ENCODE peak calls at places on chromosome 12, in eight cellular contexts. W is fibroblast of the aortic adventitia, T is upper lobe of left lung, M is lung, D is astrocyte of the spinal cord, F is ovary, C is tibial artery, G is AG04450. Y is an unnamed sample.

GRCh38 chr12:100857418-100857817 is 62.8 kb downstream of the ANO4 start:
- DNase-seq in G (no peak), F (no peak), W (no peak), C (no peak), T (no peak), D (no peak), M (no peak), Y (no peak)

GRCh38 chr12:85422766-85423165 is 142.7 kb downstream of the ALX1 start:
- DNase-seq in F (no peak), T (no peak), W (no peak), D (no peak), C (no peak), M (no peak), G (no peak), Y (no peak)

GRCh38 chr12:11822071-11822818 is 172.8 kb downstream of the ETV6 start:
- DNase-seq in D (peak; percentile 70), G (peak; percentile 55), C (no peak), F (no peak), T (no peak), W (peak; percentile 37), M (no peak), Y (no peak)

GRCh38 chr12:1186298-1186697 is 195.3 kb downstream of the ERC1 start:
- DNase-seq in C (no peak), D (no peak), T (no peak), M (no peak), W (no peak), G (no peak), F (no peak), Y (no peak)

GRCh38 chr12:61804301-61804700 is 455.9 kb upstream of the USP15 start:
- DNase-seq in F (no peak), C (no peak), G (no peak), M (no peak), D (no peak), T (no peak), W (no peak), Y (no peak)

GRCh38 chr12:24780969-24781368 is 167.9 kb downstream of the BCAT1 start:
- DNase-seq in G (no peak), W (peak; percentile 53), T (no peak), C (no peak), D (peak; percentile 16), M (no peak), F (no peak), Y (no peak)

GRCh38 chr12:94263011-94263786 is 114.8 kb downstream of the PLXNC1 start:
- DNase-seq in C (no peak), G (no peak), D (no peak), M (no peak), W (peak; percentile 5), F (no peak), T (no peak), Y (no peak)

GRCh38 chr12:120265483-120266179 is at the start of gene PXN:
- DNase-seq in G (no peak), M (peak; percentile 84), D (peak; percentile 68), T (peak; percentile 99), W (peak; percentile 77), C (peak; percentile 78), F (peak; percentile 84), Y (peak; percentile 84)

GRCh38 chr12:55739025-55739378 is 3.9 kb upstream of the GDF11 start:
- DNase-seq in W (no peak), G (no peak), M (no peak), D (no peak), T (no peak), F (no peak), C (no peak), Y (no peak)
- TF ChIP-seq CTCF in W (no peak), G (no peak), M (no peak), D (no peak), T (no peak), F (no peak), C (no peak), Y (no peak)

GRCh38 chr12:116455540-116456306 is 103.5 kb upstream of the MAP1LC3B2 start:
- DNase-seq in T (no peak), C (peak; percentile 91), W (peak; percentile 98), G (peak; percentile 78), M (peak; percentile 66), D (peak; percentile 97), F (peak; percentile 84), Y (peak; percentile 96)
- H3K4me3 ChIP-seq in T (no peak overlapping the region), C (peak overlapping the region; percentile 5), W (peak overlapping the region; percentile 36), G (peak overlapping the region; percentile 13), M (no peak overlapping the region), D (no peak overlapping the region), F (no peak overlapping the region), Y (no peak overlapping the region)

GRCh38 chr12:7128681-7129593 is at the start of gene RBP5:
- DNase-seq in T (no peak), D (no peak), W (no peak), F (peak; percentile 51), G (no peak), C (no peak), M (no peak), Y (peak; percentile 43)

GRCh38 chr12:7129647-7130536 is at the start of gene CLSTN3:
- DNase-seq in G (no peak), D (peak; percentile 62), T (peak; percentile 95), C (peak; percentile 70), F (peak; percentile 94), W (peak; percentile 76), M (peak; percentile 74), Y (peak; percentile 83)

GRCh38 chr12:7130537-7130790 is 293 bp downstream of the CLSTN3 start:
- DNase-seq in F (no peak), W (no peak), D (no peak), T (peak; percentile 83), M (no peak), G (no peak), C (no peak), Y (no peak)

GRCh38 chr12:7131502-7131866 is 1.3 kb downstream of the CLSTN3 start:
- DNase-seq in C (no peak), T (no peak), D (no peak), F (no peak), W (no peak), M (no peak), G (no peak), Y (no peak)

DNA sequence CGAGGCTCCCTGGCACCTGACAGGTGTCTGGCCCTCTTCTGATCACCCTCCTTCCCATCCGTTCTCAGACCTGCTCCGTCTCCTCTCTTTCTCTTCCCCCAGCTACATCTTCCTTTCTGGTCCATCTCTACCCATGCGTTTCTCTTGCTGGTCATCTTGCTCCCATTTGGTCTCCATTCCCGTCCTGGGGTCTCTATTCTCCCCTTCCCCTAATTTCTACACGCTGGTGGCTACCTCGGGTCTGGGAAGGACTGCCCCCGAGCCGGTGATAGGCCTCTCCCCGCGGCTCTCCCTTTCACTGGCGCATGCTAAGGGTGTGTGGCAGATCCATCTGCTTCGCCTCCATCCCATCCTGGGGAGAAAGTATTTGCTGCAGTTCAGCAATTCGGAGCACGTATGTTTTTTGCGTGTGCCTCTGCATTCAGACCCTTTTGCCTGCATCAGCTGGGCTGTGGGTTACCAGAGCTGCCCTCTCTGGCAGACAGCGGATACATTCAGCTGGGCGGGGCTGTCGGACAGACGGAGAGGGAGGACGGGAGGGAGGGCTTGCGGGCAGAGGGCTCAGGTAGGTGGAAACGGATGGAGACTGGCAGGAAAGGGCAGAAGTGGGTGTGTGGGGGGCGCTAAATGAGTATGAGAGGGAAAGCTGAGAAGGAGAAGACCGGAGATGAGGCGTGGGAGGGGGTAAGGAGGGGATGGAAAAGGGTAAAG is 775 bp downstream of the CLSTN3 start:
- DNase-seq in M (peak; percentile 57), F (peak; percentile 71), C (no peak), W (peak; percentile 44), D (peak; percentile 26), T (no peak), G (no peak), Y (peak; percentile 63)
- TF ChIP-seq CTCF in M (no peak), F (no peak), C (no peak), W (no peak), D (no peak), T (no peak), G (peak; percentile 10), Y (no peak)

GRCh38 chr12:51208016-51208660 is 9.7 kb downstream of the POU6F1 start:
- DNase-seq in C (no peak), F (no peak), W (no peak), G (no peak), T (no peak), D (no peak), M (no peak), Y (no peak)
- H3K4me3 ChIP-seq in C (no peak overlapping the region), F (no peak overlapping the region), W (no peak overlapping the region), G (no peak overlapping the region), T (no peak overlapping the region), D (no peak overlapping the region), M (no peak overlapping the region), Y (no peak overlapping the region)

GRCh38 chr12:6206327-6206726 is 6.1 kb downstream of the CD9 start:
- DNase-seq in M (no peak), W (no peak), G (no peak), T (no peak), D (no peak), C (no peak), F (no peak), Y (no peak)

GRCh38 chr12:6202846-6203245 is 2.6 kb downstream of the CD9 start:
- DNase-seq in G (no peak), T (no peak), F (no peak), D (no peak), C (no peak), M (no peak), W (no peak), Y (no peak)

GRCh38 chr12:6205144-6205539 is 4.9 kb downstream of the CD9 start:
- DNase-seq in W (peak; percentile 51), C (peak; percentile 75), D (no peak), G (no peak), M (no peak), F (peak; percentile 70), T (no peak), Y (peak; percentile 85)

GRCh38 chr12:6205761-6206160 is 5.6 kb downstream of the CD9 start:
- DNase-seq in T (no peak), F (no peak), G (no peak), D (no peak), M (no peak), W (no peak), C (no peak), Y (no peak)

GRCh38 chr12:6204533-6205143 is 4.4 kb downstream of the CD9 start:
- DNase-seq in F (no peak), C (no peak), M (no peak), T (no peak), W (peak; percentile 47), D (no peak), G (no peak), Y (no peak)
- TF ChIP-seq CTCF in F (no peak), C (no peak), M (no peak), T (no peak), W (no peak), D (no peak), G (no peak), Y (no peak)